ENCODE peak calls at places on chromosomes 1 and 21, in nine cellular contexts. M, X, G, O, U, H, D, C and I are unnamed samples.

GRCh38 chr1:2312589-2313301 is 78.6 kb downstream of the MORN1 start:
- DNase-seq in X (no peak), C (no peak), D (no peak), H (no peak), O (no peak), M (no peak), G (no peak), U (no peak), I (no peak)

GRCh38 chr1:54017979-54018378 is at the start of gene LDLRAD1:
- DNase-seq in H (no peak), O (no peak), U (no peak), X (no peak), M (no peak), C (no peak), G (no peak), D (no peak), I (no peak)

GRCh38 chr1:91797164-91797563 is 88.8 kb downstream of the TGFBR3 start:
- DNase-seq in G (no peak), U (no peak), M (no peak), D (peak), X (no peak), H (no peak), O (no peak), C (no peak), I (no peak)

GRCh38 chr21:42565206-42565810 is 51.7 kb downstream of the SLC37A1 start:
- DNase-seq in H (no peak), X (no peak), G (no peak), M (peak), C (no peak), O (no peak), D (no peak), U (no peak), I (no peak)

GRCh38 chr21:33622253-33622652 is 19.3 kb downstream of the CRYZL1 start:
- DNase-seq in D (no peak), U (no peak), X (no peak), O (no peak), M (no peak), C (no peak), H (no peak), G (no peak), I (no peak)

GRCh38 chr1:240831191-240831631 is 219.3 kb upstream of the GREM2 start:
- DNase-seq in O (peak), M (no peak), D (no peak), H (no peak), C (no peak), U (peak), X (peak), G (peak), I (no peak)

GRCh38 chr1:3674100-3675094 is 22.1 kb downstream of the TP73 start:
- DNase-seq in M (no peak), G (no peak), O (no peak), D (peak), X (no peak), H (no peak), C (peak), U (no peak), I (no peak)

GRCh38 chr1:21865943-21866628 is 54.0 kb downstream of the LDLRAD2 start:
- DNase-seq in X (no peak), U (no peak), G (no peak), C (no peak), D (no peak), H (no peak), M (no peak), O (no peak), I (no peak)

GRCh38 chr1:16031551-16031950 is 9.7 kb downstream of the CLCNKA start:
- DNase-seq in O (no peak), G (no peak), X (no peak), D (no peak), C (no peak), U (no peak), M (no peak), H (no peak), I (no peak)

GRCh38 chr1:102790997-102791396 is 317.3 kb downstream of the COL11A1 start:
- DNase-seq in M (no peak), H (no peak), C (no peak), D (no peak), X (peak), O (peak), U (no peak), G (peak), I (no peak)

GRCh38 chr1:165738794-165739193 is 29.9 kb downstream of the TMCO1 start:
- DNase-seq in U (no peak), X (no peak), G (no peak), M (no peak), D (no peak), H (no peak), C (no peak), O (no peak), I (no peak)

GRCh38 chr1:3886106-3886670 is 13.9 kb downstream of the C1orf174 start:
- DNase-seq in D (no peak), C (no peak), X (no peak), U (no peak), G (no peak), M (no peak), O (no peak), H (no peak), I (no peak)

GRCh38 chr1:17181785-17182464 is 23.0 kb upstream of the PADI1 start:
- DNase-seq in D (no peak), H (no peak), O (no peak), C (no peak), U (no peak), M (no peak), X (no peak), G (no peak), I (no peak)

GRCh38 chr1:143584508-143584907 is 387.3 kb downstream of the FAM72C start:
- DNase-seq in G (no peak), U (no peak), D (no peak), X (no peak), M (no peak), C (no peak), O (no peak), H (no peak), I (no peak)

GRCh38 chr1:154304664-154305337 is 16.1 kb upstream of the AQP10 start:
- DNase-seq in U (peak), X (peak), H (no peak), G (no peak), O (no peak), M (no peak), D (no peak), C (no peak), I (no peak)

GRCh38 chr1:178768423-178768822 is 43.4 kb downstream of the RALGPS2 start:
- DNase-seq in C (no peak), D (no peak), H (no peak), X (peak), M (no peak), O (peak), U (peak), G (peak), I (no peak)

GRCh38 chr1:1627261-1627841 is 4.6 kb upstream of the MMP23B start:
- DNase-seq in D (peak), G (no peak), U (no peak), M (peak), X (no peak), O (no peak), C (no peak), H (no peak), I (no peak)

GRCh38 chr1:244067893-244068292 is 16.8 kb downstream of the ZBTB18 start:
- DNase-seq in U (no peak), D (no peak), G (no peak), O (no peak), H (no peak), C (peak), X (peak), M (no peak), I (no peak)

GRCh38 chr1:203534526-203534925 is 40.6 kb downstream of the OPTC start:
- DNase-seq in H (no peak), C (peak), O (peak), D (no peak), X (peak), G (peak), M (no peak), U (peak), I (no peak)

GRCh38 chr1:163974120-163974519 is 584.9 kb upstream of the PBX1 start:
- DNase-seq in D (no peak), X (no peak), M (no peak), H (no peak), G (no peak), O (no peak), U (no peak), C (no peak), I (no peak)

GRCh38 chr1:23436520-23437354 is 12.2 kb upstream of the TCEA3 start:
- DNase-seq in G (no peak), O (no peak), U (no peak), M (no peak), D (no peak), C (no peak), H (peak), X (no peak), I (no peak)

GRCh38 chr1:89911186-89911976 is 83.5 kb upstream of the ZNF326 start:
- DNase-seq in O (no peak), C (no peak), U (no peak), D (no peak), H (no peak), X (no peak), M (no peak), G (no peak), I (no peak)

GRCh38 chr1:192904438-192904895 is 95.6 kb downstream of the RGS2 start:
- DNase-seq in O (peak), C (peak), G (peak), H (no peak), D (no peak), X (peak), U (peak), M (no peak), I (no peak)

GRCh38 chr1:226438007-226438406 is 30.1 kb upstream of the PARP1 start:
- DNase-seq in H (no peak), U (peak), G (no peak), M (no peak), O (peak), X (peak), D (no peak), C (no peak), I (no peak)

GRCh38 chr21:42363331-42363730 is 3.0 kb downstream of the TFF1 start:
- DNase-seq in M (no peak), X (no peak), O (no peak), H (no peak), G (no peak), C (no peak), D (no peak), U (no peak), I (no peak)

GRCh38 chr1:65267291-65268087 is 41.9 kb upstream of the DNAJC6 start:
- DNase-seq in M (no peak), G (no peak), U (no peak), C (no peak), O (no peak), X (no peak), D (no peak), H (no peak), I (no peak)

GRCh38 chr1:6016191-6016865 is 24.1 kb upstream of the NPHP4 start:
- DNase-seq in G (peak), H (no peak), X (peak), O (peak), M (no peak), U (peak), D (no peak), C (no peak), I (no peak)

GRCh38 chr1:94142022-94142421 is 21.1 kb upstream of the ABCA4 start:
- DNase-seq in U (peak), C (no peak), X (peak), H (no peak), G (peak), O (peak), D (no peak), M (no peak), I (no peak)

GRCh38 chr21:36753556-36753955 is 54.6 kb downstream of the SIM2 start:
- DNase-seq in U (peak), M (no peak), D (no peak), C (no peak), O (peak), H (no peak), G (peak), X (peak), I (no peak)

GRCh38 chr21:26506951-26507350 is 66.1 kb downstream of the CYYR1 start:
- DNase-seq in X (peak), D (no peak), H (no peak), G (peak), M (no peak), O (peak), C (no peak), U (peak), I (no peak)

GRCh38 chr1:60342569-60342968 is 269.0 kb upstream of the C1orf87 start:
- DNase-seq in H (no peak), O (no peak), G (no peak), U (no peak), D (no peak), X (no peak), C (no peak), M (no peak), I (no peak)

GRCh38 chr21:28436286-28436932 is 556.3 kb downstream of the LTN1 start:
- DNase-seq in X (peak), D (no peak), U (peak), H (no peak), C (no peak), O (peak), G (peak), M (no peak), I (no peak)

GRCh38 chr1:24199291-24199900 is 12.3 kb upstream of the IFNLR1 start:
- DNase-seq in G (peak), X (peak), D (peak), C (peak), H (peak), O (peak), U (peak), M (peak), I (peak)

GRCh38 chr1:6587261-6588005 is 7.6 kb downstream of the ZBTB48 start:
- DNase-seq in H (no peak), C (peak), U (no peak), M (no peak), D (peak), O (no peak), X (no peak), G (no peak), I (no peak)

DNA sequence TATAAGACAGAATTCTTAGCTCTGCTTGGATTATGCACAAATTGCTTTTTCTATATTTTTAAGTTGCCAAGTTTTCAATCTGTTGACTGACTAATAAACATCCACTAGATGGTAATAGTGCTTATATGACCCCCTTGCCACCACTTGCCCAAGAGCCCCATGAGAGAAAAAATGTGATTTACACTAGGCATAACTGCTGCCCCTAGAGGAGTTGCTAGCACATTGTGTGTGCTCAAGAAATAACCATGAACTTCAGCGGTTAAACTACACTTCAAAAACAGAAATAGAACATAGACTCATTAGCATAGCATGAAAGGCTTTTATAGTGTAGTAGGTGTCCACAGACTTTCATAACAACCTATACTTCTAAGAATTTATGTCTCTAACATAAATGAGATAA is 61.4 kb downstream of the BRINP3 start:
- DNase-seq in G (no peak), D (no peak), M (no peak), H (no peak), O (no peak), C (no peak), X (no peak), U (no peak), I (no peak)
- TF ChIP-seq CTCF in G (peak), D (no peak), M (no peak), H (no peak), O (no peak), C (no peak), X (no peak), U (peak), I (no peak)

DNA sequence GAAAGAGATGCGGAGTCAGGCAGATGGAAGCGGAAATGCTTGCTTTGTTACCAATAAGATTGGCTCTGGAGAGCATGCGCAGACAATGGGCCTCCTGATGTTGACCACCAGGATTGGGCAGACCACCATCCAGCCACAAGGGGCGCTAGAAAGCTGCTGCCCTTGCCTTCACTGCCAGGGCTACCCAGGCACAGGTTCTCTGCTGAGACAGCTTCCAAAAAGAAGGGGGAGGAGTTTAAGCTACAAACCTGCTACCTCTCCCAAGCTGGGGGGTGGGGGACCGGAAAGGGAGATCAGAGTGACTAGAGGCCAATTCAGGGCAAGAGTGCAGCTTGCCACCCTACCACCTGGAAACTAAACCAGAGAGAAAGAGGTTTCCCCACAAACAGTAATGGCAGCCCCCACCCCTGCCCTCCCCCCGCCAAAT is 369.7 kb downstream of the RRAGC start:
- DNase-seq in U (no peak), C (peak), D (no peak), X (no peak), O (peak), M (no peak), G (no peak), H (peak), I (peak)
- TF ChIP-seq CTCF in U (peak), C (no peak), D (peak), X (peak), O (peak), M (peak), G (peak), H (peak), I (peak)

DNA sequence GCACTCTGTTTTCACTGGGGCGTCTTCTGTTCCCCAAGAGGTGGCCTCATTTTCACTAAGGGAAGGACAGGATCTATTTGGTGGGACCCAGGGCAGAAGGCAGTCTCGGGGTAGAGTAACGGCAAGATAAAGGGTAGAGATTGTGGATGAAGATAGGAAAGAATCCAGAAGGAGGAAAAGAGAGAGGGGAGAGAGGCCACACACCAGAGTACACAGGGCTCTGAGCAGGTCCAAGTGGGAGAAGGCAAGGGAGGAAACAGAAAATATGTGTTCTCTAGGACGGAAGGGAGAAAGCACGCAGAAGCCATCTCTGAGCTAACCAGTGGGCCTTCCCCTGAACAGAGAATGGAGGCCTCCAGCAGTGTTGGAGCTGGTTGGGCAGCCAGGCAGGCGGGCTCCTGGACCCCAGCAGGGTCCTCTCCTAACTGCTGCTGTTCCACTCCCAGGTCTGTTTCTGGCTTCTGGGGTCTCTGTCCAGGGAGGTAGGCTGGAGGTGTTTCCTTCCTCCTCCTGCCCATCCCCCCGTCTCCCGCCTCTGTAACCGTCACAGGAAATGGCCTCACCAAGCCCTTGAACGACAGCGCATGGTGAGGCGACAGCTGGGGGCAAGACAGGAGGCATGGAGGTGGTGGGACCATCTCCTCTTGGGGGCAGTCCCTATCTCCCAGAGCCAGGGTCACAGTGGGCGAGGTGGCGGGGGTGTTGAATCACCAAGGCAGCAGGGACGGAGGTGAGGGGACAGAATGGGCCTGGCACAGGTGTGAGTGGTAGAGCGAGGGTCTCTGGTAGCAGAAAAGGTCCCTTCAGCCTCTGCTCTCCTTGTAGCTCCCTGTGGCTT is 649 bp downstream of the PTPN7 start:
- DNase-seq in G (no peak), D (no peak), M (no peak), U (no peak), X (no peak), H (peak), C (no peak), O (no peak), I (no peak)
- TF ChIP-seq CTCF in G (no peak), D (no peak), M (no peak), U (no peak), X (no peak), H (no peak), C (no peak), O (no peak), I (no peak)

GRCh38 chr1:63317007-63317813 is 5.2 kb upstream of the FOXD3 start:
- DNase-seq in M (peak), G (peak), C (peak), D (peak), U (peak), H (peak), O (peak), X (peak), I (peak)
- TF ChIP-seq CTCF in M (peak), G (peak), C (peak), D (peak), U (peak), H (peak), O (peak), X (peak), I (no peak)

GRCh38 chr1:152502496-152503180 is 8.0 kb upstream of the LCE5A start:
- DNase-seq in M (no peak), C (no peak), G (no peak), X (peak), U (peak), O (peak), H (no peak), D (no peak), I (no peak)

GRCh38 chr1:152501704-152502103 is 8.9 kb upstream of the LCE5A start:
- DNase-seq in X (no peak), G (no peak), U (no peak), D (no peak), M (no peak), H (no peak), C (no peak), O (no peak), I (no peak)

GRCh38 chr1:152495066-152495675 is 15.4 kb upstream of the LCE5A start:
- DNase-seq in C (no peak), U (peak), G (no peak), H (no peak), X (peak), D (no peak), O (peak), M (no peak), I (no peak)

GRCh38 chr1:152497273-152497672 is 13.3 kb upstream of the LCE5A start:
- DNase-seq in O (peak), X (peak), H (no peak), G (no peak), D (no peak), M (no peak), U (no peak), C (no peak), I (no peak)
- TF ChIP-seq CTCF in O (peak), X (peak), H (no peak), G (no peak), D (peak), M (peak), U (peak), C (no peak), I (no peak)